ENCODE peak calls at places on chromosome 22, in ten cellular contexts. O is cardiac muscle cell, V is esophagus squamous epithelium, W is pancreas, C is upper lobe of right lung, J is ovary, D is tibial artery, P is spleen, N is neuronal stem cell, B is HCT116. Y is an unnamed sample.

GRCh38 chr22:17198188-17199130 is 20.8 kb downstream of the ADA2 start:
- DNase-seq in N (peak), O (peak), D (no peak), V (no peak), W (no peak), B (no peak), P (no peak), C (no peak), J (peak), Y (no peak)

GRCh38 chr22:42955842-42956241 is 59.1 kb downstream of the PACSIN2 start:
- DNase-seq in C (no peak), V (no peak), B (no peak), J (no peak), W (no peak), P (no peak), N (no peak), O (no peak), D (no peak), Y (no peak)

GRCh38 chr22:38720350-38720749 is 14.6 kb downstream of the GTPBP1 start:
- DNase-seq in C (no peak), P (no peak), J (no peak), D (no peak), B (no peak), N (no peak), W (no peak), O (no peak), V (no peak), Y (no peak)

GRCh38 chr22:46045459-46046298 is 68.7 kb upstream of the WNT7B start:
- DNase-seq in C (peak), B (no peak), W (peak), J (peak), N (no peak), D (peak), V (no peak), P (peak), O (no peak), Y (no peak)

GRCh38 chr22:47197735-47198500 is 435.5 kb downstream of the TBC1D22A start:
- DNase-seq in J (no peak), V (no peak), N (no peak), W (no peak), P (peak), O (no peak), C (peak), D (peak), B (no peak), Y (no peak)

GRCh38 chr22:37330200-37331033 is 48.1 kb downstream of the CYTH4 start:
- DNase-seq in P (no peak), D (no peak), W (peak), O (peak), J (no peak), B (peak), N (peak), V (no peak), C (peak), Y (peak)

GRCh38 chr22:48021946-48022345 is 1259.5 kb downstream of the TBC1D22A start:
- DNase-seq in D (no peak), J (no peak), V (no peak), C (no peak), N (no peak), B (no peak), W (no peak), P (no peak), O (no peak), Y (no peak)

GRCh38 chr22:38317995-38318715 is 922 bp upstream of the CSNK1E start:
- DNase-seq in N (no peak), B (peak), P (no peak), V (peak), J (peak), W (no peak), D (peak), O (no peak), C (peak), Y (no peak)

GRCh38 chr22:23216331-23217170 is 36.2 kb downstream of the BCR start:
- DNase-seq in B (no peak), V (no peak), N (no peak), P (peak), J (peak), W (no peak), D (no peak), C (no peak), O (no peak), Y (peak)

GRCh38 chr22:35227248-35227647 is 30.0 kb upstream of the HMGXB4 start:
- DNase-seq in N (no peak), B (no peak), W (no peak), C (no peak), D (no peak), V (no peak), O (no peak), P (no peak), J (no peak), Y (no peak)

GRCh38 chr22:42721045-42721434 is 370 bp upstream of the A4GALT start:
- DNase-seq in V (no peak), C (no peak), P (no peak), O (no peak), W (no peak), D (no peak), J (no peak), N (no peak), B (no peak), Y (no peak)

DNA sequence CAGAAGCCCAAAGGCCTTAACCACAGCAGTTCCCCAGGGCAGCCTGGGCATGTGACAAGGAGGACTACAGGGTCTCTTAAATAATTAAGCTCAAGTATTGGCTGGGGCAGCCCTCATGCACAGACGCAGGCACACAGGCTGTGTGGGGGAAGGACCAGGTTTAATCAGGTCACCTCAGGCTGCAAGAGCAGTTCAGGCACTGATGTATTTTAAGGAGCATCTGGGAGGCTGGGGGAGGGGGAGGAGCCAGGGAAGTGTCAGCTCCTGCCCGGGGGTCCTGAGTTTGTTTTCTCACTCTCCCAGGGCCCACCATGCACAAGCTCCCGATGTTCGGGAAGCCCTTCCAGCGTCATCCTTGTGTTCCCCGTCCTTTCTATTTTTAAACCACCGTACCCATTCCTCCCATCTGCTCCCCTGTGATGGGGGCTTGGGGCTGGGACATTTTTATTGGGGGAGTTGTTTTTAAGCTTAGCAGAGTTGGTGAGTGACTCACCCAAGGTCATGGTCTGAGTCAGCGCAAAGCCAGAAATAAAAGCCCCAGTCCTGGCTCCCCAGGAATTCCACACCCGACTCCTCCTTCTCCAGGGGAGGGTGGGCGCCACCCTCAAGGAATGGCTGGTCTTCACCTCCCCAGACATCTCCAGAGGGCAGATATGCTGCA is 2.4 kb downstream of the CSDC2 start:
- DNase-seq in P (no peak), O (no peak), W (no peak), N (no peak), V (no peak), B (no peak), J (peak), D (peak), C (no peak), Y (no peak)
- H3K4me3 ChIP-seq in P (no peak), O (no peak), W (peak), N (no peak), V (no peak), B (peak), J (peak), D (peak), C (no peak), Y (no peak)

GRCh38 chr22:24391836-24392217 is 35.6 kb upstream of the ADORA2A start:
- DNase-seq in W (no peak), B (no peak), C (no peak), J (no peak), O (no peak), N (no peak), D (no peak), V (no peak), P (no peak), Y (no peak)
- H3K27ac ChIP-seq in W (no peak), B (no peak), C (peak), J (no peak), O (no peak), N (no peak), D (peak), V (peak), P (peak), Y (no peak)

GRCh38 chr22:30268331-30268730 is 1.7 kb upstream of the OSM start:
- DNase-seq in D (no peak), C (no peak), P (no peak), B (no peak), N (no peak), V (no peak), J (no peak), O (no peak), W (no peak), Y (peak)

GRCh38 chr22:30265851-30266444 is 703 bp downstream of the OSM start:
- DNase-seq in P (peak), B (no peak), C (peak), V (peak), O (no peak), D (peak), N (no peak), W (no peak), J (no peak), Y (peak)

GRCh38 chr22:30265131-30265720 is 1.4 kb downstream of the OSM start:
- DNase-seq in D (no peak), B (no peak), J (no peak), V (no peak), P (peak), W (no peak), N (no peak), O (no peak), C (no peak), Y (no peak)

GRCh38 chr22:30267382-30268302 is 991 bp upstream of the OSM start:
- DNase-seq in B (no peak), V (no peak), C (no peak), N (no peak), P (peak), D (no peak), J (no peak), W (no peak), O (no peak), Y (peak)

GRCh38 chr22:30266445-30267381 is at the start of gene OSM:
- DNase-seq in N (no peak), J (no peak), B (no peak), W (no peak), V (no peak), D (peak), O (no peak), P (peak), C (peak), Y (peak)
- H3K4me3 ChIP-seq in N (no peak), J (no peak), B (no peak), W (no peak), V (peak), D (peak), O (no peak), P (peak), C (peak), Y (peak)

GRCh38 chr22:27780161-27780575 is 21.4 kb downstream of the MN1 start:
- DNase-seq in N (no peak), V (no peak), D (peak), C (no peak), W (no peak), P (no peak), B (no peak), J (no peak), O (peak), Y (no peak)
- H3K27ac ChIP-seq in N (peak), V (peak), D (peak), C (peak), W (no peak), P (no peak), B (no peak), J (no peak), O (peak), Y (no peak)

DNA sequence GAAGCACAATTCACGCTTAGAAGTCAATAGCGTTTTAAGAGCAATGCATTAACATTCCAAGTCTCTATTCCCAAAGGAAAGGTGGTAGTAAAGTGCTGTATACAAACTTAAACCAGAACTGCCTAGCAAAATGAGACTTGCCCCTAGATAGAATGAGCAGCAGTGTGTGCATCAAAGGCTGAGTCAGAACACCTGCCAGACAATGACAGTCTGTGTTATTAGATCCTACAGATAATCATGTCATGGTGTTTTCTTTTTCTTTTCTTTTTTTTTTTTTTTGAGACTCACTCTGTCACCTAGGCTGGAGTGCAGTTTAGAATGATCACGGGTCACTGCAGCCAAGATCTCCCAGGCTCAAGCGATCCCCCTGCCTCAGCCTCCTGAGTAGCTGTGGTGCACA is 1.6 kb downstream of the RTCB start:
- DNase-seq in V (no peak), J (no peak), C (no peak), O (no peak), D (no peak), W (no peak), N (no peak), B (no peak), P (no peak), Y (no peak)
- H3K4me3 ChIP-seq in V (peak), J (no peak), C (peak), O (no peak), D (peak), W (peak), N (peak), B (peak), P (no peak), Y (peak)

DNA sequence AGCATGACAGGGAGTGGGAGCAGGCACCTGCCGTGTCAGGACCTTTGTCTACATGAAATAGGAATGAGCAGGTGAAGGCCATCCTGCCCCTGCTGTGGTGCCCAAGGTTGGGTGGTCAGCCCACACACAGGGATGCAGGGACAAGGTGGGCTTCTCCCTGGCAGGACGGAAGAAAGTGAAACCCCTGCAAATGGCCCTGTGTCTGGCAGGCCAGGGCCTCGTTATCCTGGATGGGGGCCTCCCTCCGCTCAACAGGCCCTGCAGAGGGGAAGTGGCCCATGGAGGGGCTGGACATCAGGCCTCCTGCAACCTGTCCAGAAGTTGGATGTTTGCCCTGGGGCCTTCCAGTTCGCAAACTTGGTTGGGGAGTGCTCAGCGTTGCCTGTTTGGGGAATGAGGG is 14.9 kb downstream of the TOB2 start:
- DNase-seq in O (no peak), V (no peak), C (no peak), N (no peak), J (no peak), W (no peak), D (no peak), P (no peak), B (no peak), Y (no peak)
- H3K27ac ChIP-seq in O (peak), V (no peak), C (no peak), N (no peak), J (no peak), W (no peak), D (peak), P (no peak), B (no peak), Y (no peak)

DNA sequence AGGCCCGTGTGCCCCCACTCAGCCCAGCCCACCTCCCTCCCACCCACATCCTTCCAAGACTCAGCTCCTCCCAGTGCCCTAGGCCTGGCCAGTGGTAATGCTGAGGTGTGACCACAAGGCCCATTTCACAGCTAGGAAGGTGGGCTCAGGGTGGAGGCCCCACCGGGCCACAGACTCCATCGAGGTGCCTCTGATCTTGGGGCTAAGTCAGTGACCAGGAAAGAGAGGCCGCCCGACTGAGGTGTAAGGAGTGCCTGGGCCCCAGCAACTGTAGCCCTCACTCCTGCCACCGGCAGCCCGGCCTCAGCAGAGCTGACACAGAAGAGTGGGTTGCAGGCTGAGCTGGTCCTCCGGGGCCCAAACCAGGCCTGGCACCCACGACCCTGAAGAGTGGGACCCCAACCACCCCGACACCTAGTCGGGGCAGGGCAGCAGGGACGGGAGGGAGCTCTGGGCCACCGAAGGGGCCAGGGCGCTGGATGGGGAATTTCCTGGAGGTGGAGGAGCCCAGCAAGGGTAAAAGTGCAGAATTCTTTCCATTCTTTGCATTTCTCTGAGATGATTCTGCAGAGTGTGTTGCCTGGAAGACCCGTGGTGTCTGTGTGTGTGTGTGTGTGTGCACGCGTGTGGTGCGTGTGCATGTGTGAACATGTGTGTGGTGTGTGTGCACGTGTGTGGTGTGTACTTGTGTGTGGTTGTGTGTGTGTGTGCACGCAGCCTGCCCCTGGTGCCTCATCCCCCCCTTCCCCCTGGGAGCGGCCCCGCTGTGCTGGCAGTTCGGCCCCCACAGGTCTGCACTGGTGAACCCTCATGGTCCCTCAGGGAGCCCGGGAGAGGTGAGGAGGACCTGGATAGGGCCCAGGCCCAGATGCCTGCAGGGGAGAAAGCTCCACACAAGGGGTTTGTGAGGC is 8.3 kb upstream of the PIM3 start:
- DNase-seq in N (no peak), D (no peak), C (no peak), O (no peak), J (no peak), W (peak), V (no peak), P (no peak), B (no peak), Y (no peak)
- H3K4me3 ChIP-seq in N (no peak), D (no peak), C (no peak), O (no peak), J (no peak), W (no peak), V (no peak), P (no peak), B (peak), Y (no peak)

GRCh38 chr22:40021401-40022000 is 26.7 kb downstream of the FAM83F start:
- DNase-seq in W (no peak), B (no peak), C (no peak), O (no peak), N (no peak), V (no peak), J (no peak), D (no peak), P (peak), Y (no peak)
- H3K27ac ChIP-seq in W (no peak), B (no peak), C (no peak), O (no peak), N (no peak), V (peak), J (no peak), D (no peak), P (no peak), Y (no peak)

GRCh38 chr22:26321469-26321913 is 107.6 kb upstream of the ASPHD2 start:
- DNase-seq in B (no peak), J (no peak), W (peak), D (no peak), V (no peak), N (no peak), C (no peak), P (no peak), O (no peak), Y (no peak)
- H3K4me3 ChIP-seq in B (no peak), J (no peak), W (no peak), D (no peak), V (no peak), N (no peak), C (no peak), P (no peak), O (no peak), Y (no peak)

Y was measured in CD4-positive, alpha-beta memory T cell.